ENCODE peak calls at places on chromosomes 5 and 9, in nine cellular contexts. One of them, this sample, is unnamed.

GRCh38 chr9:17807670-17808282 is 228.9 kb downstream of the SH3GL2 start:
- DNase-seq in effector memory CD8-positive, alpha-beta T cell: no peak
- DNase-seq in mesendoderm: peak; percentile 21
- DNase-seq in skeletal muscle cell: no peak
- DNase-seq in aorta: no peak
- DNase-seq in NCI-H1092 treated with DMSO at 0.1 percent for 48 hours: peak; percentile 58
- DNase-seq in AG08396: no peak
- DNase-seq in Peyer's patch: no peak
- DNase-seq in KBM-7: no peak
- DNase-seq in this sample: no peak

GRCh38 chr5:138552700-138553099 is 9.7 kb upstream of the ETF1 start:
- DNase-seq in AG08396: no peak
- DNase-seq in NCI-H1092 treated with DMSO at 0.1 percent for 48 hours: no peak
- DNase-seq in effector memory CD8-positive, alpha-beta T cell: no peak
- DNase-seq in mesendoderm: no peak
- DNase-seq in KBM-7: no peak
- DNase-seq in aorta: no peak
- DNase-seq in skeletal muscle cell: no peak
- DNase-seq in Peyer's patch: no peak
- DNase-seq in this sample: no peak

GRCh38 chr5:181204561-181205401 is at the start of gene TRIM7:
- DNase-seq in mesendoderm: no peak
- DNase-seq in KBM-7: peak; percentile 48
- DNase-seq in Peyer's patch: peak; percentile 69
- DNase-seq in effector memory CD8-positive, alpha-beta T cell: no peak
- DNase-seq in skeletal muscle cell: no peak
- DNase-seq in aorta: peak; percentile 80
- DNase-seq in NCI-H1092 treated with DMSO at 0.1 percent for 48 hours: no peak
- DNase-seq in AG08396: peak; percentile 65
- DNase-seq in this sample: no peak

GRCh38 chr9:128891354-128892222 is 9.7 kb downstream of the LRRC8A start:
- DNase-seq in effector memory CD8-positive, alpha-beta T cell: no peak
- DNase-seq in NCI-H1092 treated with DMSO at 0.1 percent for 48 hours: no peak
- DNase-seq in AG08396: no peak
- DNase-seq in aorta: no peak
- DNase-seq in KBM-7: no peak
- DNase-seq in skeletal muscle cell: no peak
- DNase-seq in Peyer's patch: no peak
- DNase-seq in mesendoderm: no peak
- DNase-seq in this sample: no peak

GRCh38 chr5:175654807-175655206 is 3.1 kb upstream of the HRH2 start:
- DNase-seq in AG08396: no peak
- DNase-seq in aorta: no peak
- DNase-seq in skeletal muscle cell: no peak
- DNase-seq in KBM-7: peak; percentile 18
- DNase-seq in effector memory CD8-positive, alpha-beta T cell: no peak
- DNase-seq in mesendoderm: no peak
- DNase-seq in NCI-H1092 treated with DMSO at 0.1 percent for 48 hours: peak; percentile 30
- DNase-seq in Peyer's patch: no peak
- DNase-seq in this sample: no peak

GRCh38 chr9:15289590-15289989 is 17.4 kb downstream of the TTC39B start:
- DNase-seq in Peyer's patch: no peak
- DNase-seq in effector memory CD8-positive, alpha-beta T cell: no peak
- DNase-seq in KBM-7: no peak
- DNase-seq in aorta: no peak
- DNase-seq in AG08396: no peak
- DNase-seq in skeletal muscle cell: no peak
- DNase-seq in NCI-H1092 treated with DMSO at 0.1 percent for 48 hours: no peak
- DNase-seq in mesendoderm: no peak
- DNase-seq in this sample: no peak

GRCh38 chr5:58455066-58455465 is 4.8 kb downstream of the PLK2 start:
- DNase-seq in mesendoderm: no peak
- DNase-seq in aorta: no peak
- DNase-seq in Peyer's patch: no peak
- DNase-seq in effector memory CD8-positive, alpha-beta T cell: no peak
- DNase-seq in NCI-H1092 treated with DMSO at 0.1 percent for 48 hours: no peak
- DNase-seq in KBM-7: no peak
- DNase-seq in skeletal muscle cell: no peak
- DNase-seq in AG08396: no peak
- DNase-seq in this sample: no peak

GRCh38 chr5:154858972-154859950 is 834 bp downstream of the CNOT8 start:
- DNase-seq in mesendoderm: peak; percentile 30
- DNase-seq in effector memory CD8-positive, alpha-beta T cell: peak; percentile 21
- DNase-seq in NCI-H1092 treated with DMSO at 0.1 percent for 48 hours: no peak
- DNase-seq in KBM-7: peak; percentile 87
- DNase-seq in aorta: no peak
- DNase-seq in AG08396: no peak
- DNase-seq in skeletal muscle cell: no peak
- DNase-seq in Peyer's patch: no peak
- DNase-seq in this sample: no peak

GRCh38 chr5:137502632-137503031 is 3.5 kb upstream of the SPOCK1 start:
- DNase-seq in aorta: no peak
- DNase-seq in NCI-H1092 treated with DMSO at 0.1 percent for 48 hours: no peak
- DNase-seq in KBM-7: no peak
- DNase-seq in mesendoderm: no peak
- DNase-seq in effector memory CD8-positive, alpha-beta T cell: no peak
- DNase-seq in Peyer's patch: no peak
- DNase-seq in AG08396: no peak
- DNase-seq in skeletal muscle cell: no peak
- DNase-seq in this sample: no peak

GRCh38 chr9:137429974-137430722 is 7.0 kb downstream of the NOXA1 start:
- DNase-seq in KBM-7: no peak
- DNase-seq in AG08396: no peak
- DNase-seq in NCI-H1092 treated with DMSO at 0.1 percent for 48 hours: peak; percentile 14
- DNase-seq in effector memory CD8-positive, alpha-beta T cell: no peak
- DNase-seq in aorta: peak; percentile 45
- DNase-seq in skeletal muscle cell: no peak
- DNase-seq in mesendoderm: no peak
- DNase-seq in Peyer's patch: peak; percentile 84
- DNase-seq in this sample: no peak

GRCh38 chr9:69455311-69455710 is 130.3 kb downstream of the ENTREP1 start:
- DNase-seq in aorta: no peak
- DNase-seq in skeletal muscle cell: no peak
- DNase-seq in effector memory CD8-positive, alpha-beta T cell: no peak
- DNase-seq in AG08396: no peak
- DNase-seq in mesendoderm: no peak
- DNase-seq in NCI-H1092 treated with DMSO at 0.1 percent for 48 hours: peak; percentile 56
- DNase-seq in KBM-7: no peak
- DNase-seq in Peyer's patch: no peak
- DNase-seq in this sample: no peak

GRCh38 chr9:124334568-124335319 is 77.0 kb downstream of the NEK6 start:
- DNase-seq in NCI-H1092 treated with DMSO at 0.1 percent for 48 hours: no peak
- DNase-seq in Peyer's patch: no peak
- DNase-seq in skeletal muscle cell: no peak
- DNase-seq in aorta: no peak
- DNase-seq in mesendoderm: no peak
- DNase-seq in AG08396: no peak
- DNase-seq in KBM-7: no peak
- DNase-seq in effector memory CD8-positive, alpha-beta T cell: no peak
- DNase-seq in this sample: no peak

GRCh38 chr5:10740384-10740783 is 20.6 kb downstream of the DAP start:
- DNase-seq in AG08396: no peak
- DNase-seq in KBM-7: no peak
- DNase-seq in effector memory CD8-positive, alpha-beta T cell: no peak
- DNase-seq in aorta: no peak
- DNase-seq in NCI-H1092 treated with DMSO at 0.1 percent for 48 hours: no peak
- DNase-seq in mesendoderm: no peak
- DNase-seq in skeletal muscle cell: no peak
- DNase-seq in Peyer's patch: no peak
- DNase-seq in this sample: no peak

GRCh38 chr5:125835293-125836172 is 587.7 kb upstream of the GRAMD2B start:
- DNase-seq in Peyer's patch: no peak
- DNase-seq in aorta: no peak
- DNase-seq in KBM-7: peak; percentile 3
- DNase-seq in AG08396: peak; percentile 25
- DNase-seq in NCI-H1092 treated with DMSO at 0.1 percent for 48 hours: no peak
- DNase-seq in effector memory CD8-positive, alpha-beta T cell: no peak
- DNase-seq in skeletal muscle cell: peak; percentile 11
- DNase-seq in mesendoderm: peak; percentile 82
- DNase-seq in this sample: no peak

GRCh38 chr9:116074658-116075057 is 78.9 kb upstream of the PAPPA start:
- DNase-seq in AG08396: no peak
- DNase-seq in NCI-H1092 treated with DMSO at 0.1 percent for 48 hours: no peak
- DNase-seq in mesendoderm: no peak
- DNase-seq in skeletal muscle cell: no peak
- DNase-seq in effector memory CD8-positive, alpha-beta T cell: no peak
- DNase-seq in aorta: no peak
- DNase-seq in Peyer's patch: no peak
- DNase-seq in KBM-7: no peak
- DNase-seq in this sample: no peak

GRCh38 chr9:133735894-133736293 is 2.3 kb downstream of the SARDH start:
- DNase-seq in aorta: no peak
- DNase-seq in KBM-7: no peak
- DNase-seq in Peyer's patch: no peak
- DNase-seq in AG08396: no peak
- DNase-seq in skeletal muscle cell: no peak
- DNase-seq in NCI-H1092 treated with DMSO at 0.1 percent for 48 hours: no peak
- DNase-seq in mesendoderm: no peak
- DNase-seq in effector memory CD8-positive, alpha-beta T cell: no peak
- DNase-seq in this sample: peak; percentile 18

GRCh38 chr5:1461396-1461795 is 16.2 kb upstream of the SLC6A3 start:
- DNase-seq in skeletal muscle cell: no peak
- DNase-seq in AG08396: no peak
- DNase-seq in Peyer's patch: no peak
- DNase-seq in aorta: no peak
- DNase-seq in KBM-7: no peak
- DNase-seq in mesendoderm: no peak
- DNase-seq in NCI-H1092 treated with DMSO at 0.1 percent for 48 hours: no peak
- DNase-seq in effector memory CD8-positive, alpha-beta T cell: no peak
- DNase-seq in this sample: no peak

GRCh38 chr9:70683841-70684240 is 269.4 kb upstream of the KLF9 start:
- DNase-seq in aorta: no peak
- DNase-seq in mesendoderm: no peak
- DNase-seq in skeletal muscle cell: no peak
- DNase-seq in AG08396: no peak
- DNase-seq in effector memory CD8-positive, alpha-beta T cell: no peak
- DNase-seq in NCI-H1092 treated with DMSO at 0.1 percent for 48 hours: no peak
- DNase-seq in KBM-7: no peak
- DNase-seq in Peyer's patch: no peak
- DNase-seq in this sample: no peak

GRCh38 chr5:2626572-2626971 is 124.9 kb downstream of the IRX2 start:
- DNase-seq in aorta: no peak
- DNase-seq in skeletal muscle cell: no peak
- DNase-seq in AG08396: no peak
- DNase-seq in mesendoderm: no peak
- DNase-seq in effector memory CD8-positive, alpha-beta T cell: no peak
- DNase-seq in NCI-H1092 treated with DMSO at 0.1 percent for 48 hours: no peak
- DNase-seq in Peyer's patch: no peak
- DNase-seq in KBM-7: no peak
- DNase-seq in this sample: no peak

GRCh38 chr9:138010274-138010800 is 132.8 kb downstream of the CACNA1B start:
- DNase-seq in Peyer's patch: no peak
- DNase-seq in skeletal muscle cell: no peak
- DNase-seq in aorta: no peak
- DNase-seq in effector memory CD8-positive, alpha-beta T cell: no peak
- DNase-seq in KBM-7: no peak
- DNase-seq in mesendoderm: no peak
- DNase-seq in AG08396: no peak
- DNase-seq in NCI-H1092 treated with DMSO at 0.1 percent for 48 hours: no peak
- DNase-seq in this sample: no peak

GRCh38 chr9:79661926-79662552 is 90.3 kb downstream of the TLE4 start:
- DNase-seq in skeletal muscle cell: no peak
- DNase-seq in aorta: no peak
- DNase-seq in Peyer's patch: no peak
- DNase-seq in AG08396: no peak
- DNase-seq in KBM-7: no peak
- DNase-seq in mesendoderm: peak; percentile 48
- DNase-seq in effector memory CD8-positive, alpha-beta T cell: no peak
- DNase-seq in NCI-H1092 treated with DMSO at 0.1 percent for 48 hours: no peak
- DNase-seq in this sample: no peak

GRCh38 chr9:137665697-137666504 is 47.1 kb downstream of the EHMT1 start:
- DNase-seq in skeletal muscle cell: no peak
- DNase-seq in effector memory CD8-positive, alpha-beta T cell: no peak
- DNase-seq in Peyer's patch: no peak
- DNase-seq in aorta: no peak
- DNase-seq in AG08396: no peak
- DNase-seq in NCI-H1092 treated with DMSO at 0.1 percent for 48 hours: no peak
- DNase-seq in mesendoderm: peak; percentile 79
- DNase-seq in KBM-7: no peak
- DNase-seq in this sample: no peak

GRCh38 chr9:136939431-136939995 is 5.0 kb downstream of the FBXW5 start:
- DNase-seq in effector memory CD8-positive, alpha-beta T cell: no peak
- DNase-seq in mesendoderm: no peak
- DNase-seq in NCI-H1092 treated with DMSO at 0.1 percent for 48 hours: no peak
- DNase-seq in skeletal muscle cell: no peak
- DNase-seq in KBM-7: no peak
- DNase-seq in aorta: no peak
- DNase-seq in Peyer's patch: no peak
- DNase-seq in AG08396: no peak
- DNase-seq in this sample: no peak

GRCh38 chr9:22037954-22038690 is 29.0 kb upstream of the CDKN2B start:
- DNase-seq in skeletal muscle cell: no peak
- DNase-seq in Peyer's patch: no peak
- DNase-seq in NCI-H1092 treated with DMSO at 0.1 percent for 48 hours: no peak
- DNase-seq in effector memory CD8-positive, alpha-beta T cell: no peak
- DNase-seq in AG08396: no peak
- DNase-seq in KBM-7: peak; percentile 49
- DNase-seq in aorta: no peak
- DNase-seq in mesendoderm: no peak
- DNase-seq in this sample: no peak

GRCh38 chr9:9352877-9353481 is 1259.8 kb downstream of the PTPRD start:
- DNase-seq in effector memory CD8-positive, alpha-beta T cell: no peak
- DNase-seq in Peyer's patch: no peak
- DNase-seq in mesendoderm: no peak
- DNase-seq in skeletal muscle cell: no peak
- DNase-seq in KBM-7: peak; percentile 3
- DNase-seq in NCI-H1092 treated with DMSO at 0.1 percent for 48 hours: peak; percentile 20
- DNase-seq in aorta: no peak
- DNase-seq in AG08396: no peak
- DNase-seq in this sample: no peak

GRCh38 chr5:153403470-153403869 is 87.0 kb upstream of the GRIA1 start:
- DNase-seq in AG08396: no peak
- DNase-seq in effector memory CD8-positive, alpha-beta T cell: no peak
- DNase-seq in NCI-H1092 treated with DMSO at 0.1 percent for 48 hours: no peak
- DNase-seq in KBM-7: no peak
- DNase-seq in mesendoderm: no peak
- DNase-seq in Peyer's patch: no peak
- DNase-seq in aorta: no peak
- DNase-seq in skeletal muscle cell: no peak
- DNase-seq in this sample: no peak

GRCh38 chr9:134381671-134382505 is 55.6 kb downstream of the RXRA start:
- DNase-seq in KBM-7: peak; percentile 81
- DNase-seq in aorta: no peak
- DNase-seq in skeletal muscle cell: no peak
- DNase-seq in effector memory CD8-positive, alpha-beta T cell: peak; percentile 71
- DNase-seq in Peyer's patch: peak; percentile 64
- DNase-seq in NCI-H1092 treated with DMSO at 0.1 percent for 48 hours: no peak
- DNase-seq in mesendoderm: no peak
- DNase-seq in AG08396: no peak
- DNase-seq in this sample: no peak

GRCh38 chr9:36144322-36145206 is 8.0 kb downstream of the GLIPR2 start:
- DNase-seq in effector memory CD8-positive, alpha-beta T cell: peak; percentile 39
- DNase-seq in skeletal muscle cell: no peak
- DNase-seq in Peyer's patch: peak; percentile 21
- DNase-seq in NCI-H1092 treated with DMSO at 0.1 percent for 48 hours: no peak
- DNase-seq in KBM-7: no peak
- DNase-seq in aorta: no peak
- DNase-seq in mesendoderm: no peak
- DNase-seq in AG08396: no peak
- DNase-seq in this sample: no peak

GRCh38 chr9:104173020-104173419 is 78.9 kb downstream of the SMC2 start:
- DNase-seq in effector memory CD8-positive, alpha-beta T cell: no peak
- DNase-seq in aorta: no peak
- DNase-seq in AG08396: no peak
- DNase-seq in KBM-7: no peak
- DNase-seq in Peyer's patch: no peak
- DNase-seq in NCI-H1092 treated with DMSO at 0.1 percent for 48 hours: no peak
- DNase-seq in mesendoderm: no peak
- DNase-seq in skeletal muscle cell: no peak
- DNase-seq in this sample: no peak

GRCh38 chr9:111399772-111400563 is 69.9 kb upstream of the OR2K2 start:
- DNase-seq in NCI-H1092 treated with DMSO at 0.1 percent for 48 hours: no peak
- DNase-seq in KBM-7: peak; percentile 27
- DNase-seq in aorta: no peak
- DNase-seq in AG08396: no peak
- DNase-seq in Peyer's patch: no peak
- DNase-seq in mesendoderm: peak; percentile 80
- DNase-seq in skeletal muscle cell: no peak
- DNase-seq in effector memory CD8-positive, alpha-beta T cell: no peak
- DNase-seq in this sample: no peak

GRCh38 chr9:35423499-35423898 is 66.4 kb upstream of the RUSC2 start:
- DNase-seq in effector memory CD8-positive, alpha-beta T cell: no peak
- DNase-seq in Peyer's patch: no peak
- DNase-seq in AG08396: no peak
- DNase-seq in mesendoderm: no peak
- DNase-seq in NCI-H1092 treated with DMSO at 0.1 percent for 48 hours: no peak
- DNase-seq in KBM-7: no peak
- DNase-seq in aorta: no peak
- DNase-seq in skeletal muscle cell: no peak
- DNase-seq in this sample: no peak